ENCODE peak calls at places on chromosome 21, in four cellular contexts. V, E, G and N are unnamed samples.

GRCh38 chr21:45615145-45615711 is 28.3 kb upstream of the PCBP3 start:
- DNase-seq in V (no peak), E (peak), G (peak), N (no peak)

GRCh38 chr21:34771512-34772028 is 102.8 kb downstream of the CLIC6 start:
- DNase-seq in V (peak), E (peak), G (no peak), N (no peak)

GRCh38 chr21:42616366-42617340 is 36.8 kb upstream of the PDE9A start:
- DNase-seq in V (no peak), E (no peak), G (no peak), N (no peak)

GRCh38 chr21:18155508-18156193 is 89.0 kb upstream of the CHODL start:
- DNase-seq in V (no peak), E (no peak), G (no peak), N (peak)

GRCh38 chr21:17388226-17388625 is 124.6 kb upstream of the CXADR start:
- DNase-seq in V (no peak), E (no peak), G (no peak), N (no peak)

GRCh38 chr21:45950740-45951515 is 30.6 kb upstream of the COL6A1 start:
- DNase-seq in V (no peak), E (no peak), G (no peak), N (no peak)

GRCh38 chr21:34889537-34890257 is 159.4 kb downstream of the RUNX1 start:
- DNase-seq in V (peak), E (peak), G (no peak), N (no peak)

GRCh38 chr21:34270406-34270805 is 93.4 kb upstream of the KCNE2 start:
- DNase-seq in V (no peak), E (no peak), G (no peak), N (no peak)

GRCh38 chr21:35048183-35048601 is 910 bp downstream of the RUNX1 start:
- DNase-seq in V (no peak), E (no peak), G (no peak), N (no peak)

GRCh38 chr21:15199940-15200339 is 135.1 kb upstream of the NRIP1 start:
- DNase-seq in V (no peak), E (no peak), G (no peak), N (no peak)

GRCh38 chr21:46065215-46065992 is 32.5 kb upstream of the COL6A2 start:
- DNase-seq in V (no peak), E (no peak), G (no peak), N (no peak)

GRCh38 chr21:33013618-33014017 is 12.1 kb upstream of the OLIG2 start:
- DNase-seq in V (peak), E (no peak), G (no peak), N (no peak)

GRCh38 chr21:41778974-41779600 is 12.2 kb upstream of the RIPK4 start:
- DNase-seq in V (no peak), E (peak), G (no peak), N (no peak)

GRCh38 chr21:42862774-42863503 is 16.4 kb downstream of the WDR4 start:
- DNase-seq in V (no peak), E (no peak), G (no peak), N (peak)

GRCh38 chr21:31326478-31327247 is 17.4 kb downstream of the TIAM1 start:
- DNase-seq in V (no peak), E (no peak), G (peak), N (no peak)

GRCh38 chr21:41521489-41522027 is 13.6 kb upstream of the TMPRSS2 start:
- DNase-seq in V (no peak), E (no peak), G (no peak), N (no peak)

GRCh38 chr21:42493109-42494060 is 2.6 kb downstream of the RSPH1 start:
- DNase-seq in V (no peak), E (no peak), G (no peak), N (no peak)

GRCh38 chr21:15986277-15986676 is 256.5 kb downstream of the USP25 start:
- DNase-seq in V (no peak), E (no peak), G (no peak), N (no peak)

GRCh38 chr21:32087452-32087851 is 191.4 kb downstream of the MIS18A start:
- DNase-seq in V (no peak), E (no peak), G (no peak), N (no peak)

GRCh38 chr21:44083631-44084291 is 23.4 kb upstream of the PWP2 start:
- DNase-seq in V (no peak), E (no peak), G (no peak), N (no peak)
- TF ChIP-seq SUZ12 in V (no peak), E (no peak), G (no peak), N (no peak)

GRCh38 chr21:25092441-25093011 is 514.8 kb downstream of the MRPL39 start:
- DNase-seq in V (no peak), E (no peak), G (no peak), N (no peak)

GRCh38 chr21:25094695-25095094 is 512.6 kb downstream of the MRPL39 start:
- DNase-seq in V (no peak), E (no peak), G (no peak), N (no peak)

DNA sequence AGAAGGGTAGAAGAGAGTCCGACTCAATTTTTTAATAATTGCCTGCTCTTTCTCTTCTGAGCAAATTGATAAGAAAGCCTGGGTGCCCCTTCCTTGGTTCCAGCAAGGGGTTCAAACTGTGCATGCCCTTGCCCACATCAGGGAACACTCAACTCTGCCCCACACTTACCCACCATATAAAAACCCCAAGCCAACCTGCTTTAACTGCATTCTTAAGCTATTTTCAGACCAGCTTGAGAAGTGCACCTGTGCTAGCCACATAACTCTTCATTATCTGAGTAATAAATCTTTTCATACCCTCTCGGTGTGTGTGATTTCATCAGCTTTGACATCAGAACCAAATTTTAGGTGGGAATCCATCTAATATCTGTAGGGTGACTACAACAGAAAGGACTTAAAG is 509.6 kb downstream of the MRPL39 start:
- DNase-seq in V (no peak), E (no peak), G (no peak), N (no peak)
- H3K4me3 ChIP-seq in V (no peak), E (no peak), G (no peak), N (no peak)

GRCh38 chr21:29184047-29184446 is 53.6 kb downstream of the MAP3K7CL start:
- DNase-seq in V (no peak), E (peak), G (no peak), N (no peak)

GRCh38 chr21:29178936-29179335 is 48.5 kb downstream of the MAP3K7CL start:
- DNase-seq in V (no peak), E (no peak), G (no peak), N (no peak)

GRCh38 chr21:29182674-29183073 is 52.2 kb downstream of the MAP3K7CL start:
- DNase-seq in V (no peak), E (no peak), G (no peak), N (no peak)

GRCh38 chr21:29179503-29179902 is 49.1 kb downstream of the MAP3K7CL start:
- DNase-seq in V (no peak), E (no peak), G (no peak), N (no peak)

GRCh38 chr21:29181799-29182470 is 51.5 kb downstream of the MAP3K7CL start:
- DNase-seq in V (no peak), E (peak), G (no peak), N (no peak)
- H3K9ac ChIP-seq in V (no peak), E (no peak), G (no peak), N (no peak)

DNA sequence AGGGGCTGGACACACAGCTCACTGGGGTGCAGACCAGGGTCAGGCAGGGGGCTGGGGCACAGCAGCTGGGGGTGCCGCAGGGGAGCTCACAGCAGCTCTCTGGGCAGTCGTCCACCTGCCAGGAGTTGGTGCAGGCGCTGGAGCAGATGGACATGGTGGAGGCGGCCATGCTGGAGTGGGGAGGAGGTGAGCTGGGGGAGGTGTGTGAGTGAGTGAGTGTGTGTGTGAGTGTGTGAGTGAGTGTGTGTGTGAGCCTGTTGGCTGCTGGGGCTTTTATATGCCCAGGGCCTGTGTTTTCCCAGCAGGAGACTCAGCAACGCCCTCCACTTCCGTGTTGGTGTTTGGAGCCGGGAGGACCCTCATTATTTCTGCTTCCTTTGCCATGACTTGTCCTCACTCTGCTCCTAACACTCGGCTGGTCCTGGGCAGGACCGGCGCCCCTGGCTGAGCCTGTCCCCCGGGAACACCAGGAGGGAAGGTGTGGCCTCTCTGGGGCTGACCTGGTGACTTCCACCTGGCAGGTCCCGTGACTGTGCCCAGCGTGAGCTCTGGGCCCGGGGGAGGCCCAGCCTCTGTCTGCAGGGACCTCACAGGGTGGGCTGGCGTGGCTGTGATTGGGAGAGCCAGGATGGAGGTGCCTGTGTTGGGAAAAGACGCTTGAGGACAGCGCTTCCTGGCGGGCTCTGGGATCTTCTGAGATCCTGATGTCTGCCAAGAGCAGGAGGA is at the start of gene KRTAP10-2:
- DNase-seq in V (peak), E (no peak), G (no peak), N (no peak)
- TF ChIP-seq SUZ12 in V (no peak), E (no peak), G (no peak), N (no peak)

GRCh38 chr21:38504056-38504455 is 5.8 kb upstream of the ERG start:
- DNase-seq in V (no peak), E (no peak), G (no peak), N (no peak)

GRCh38 chr21:38507374-38507942 is 9.2 kb upstream of the ERG start:
- DNase-seq in V (no peak), E (no peak), G (no peak), N (no peak)

GRCh38 chr21:38503588-38503987 is 5.3 kb upstream of the ERG start:
- DNase-seq in V (no peak), E (no peak), G (no peak), N (no peak)

GRCh38 chr21:38506606-38507331 is 8.5 kb upstream of the ERG start:
- DNase-seq in V (no peak), E (no peak), G (no peak), N (no peak)

DNA sequence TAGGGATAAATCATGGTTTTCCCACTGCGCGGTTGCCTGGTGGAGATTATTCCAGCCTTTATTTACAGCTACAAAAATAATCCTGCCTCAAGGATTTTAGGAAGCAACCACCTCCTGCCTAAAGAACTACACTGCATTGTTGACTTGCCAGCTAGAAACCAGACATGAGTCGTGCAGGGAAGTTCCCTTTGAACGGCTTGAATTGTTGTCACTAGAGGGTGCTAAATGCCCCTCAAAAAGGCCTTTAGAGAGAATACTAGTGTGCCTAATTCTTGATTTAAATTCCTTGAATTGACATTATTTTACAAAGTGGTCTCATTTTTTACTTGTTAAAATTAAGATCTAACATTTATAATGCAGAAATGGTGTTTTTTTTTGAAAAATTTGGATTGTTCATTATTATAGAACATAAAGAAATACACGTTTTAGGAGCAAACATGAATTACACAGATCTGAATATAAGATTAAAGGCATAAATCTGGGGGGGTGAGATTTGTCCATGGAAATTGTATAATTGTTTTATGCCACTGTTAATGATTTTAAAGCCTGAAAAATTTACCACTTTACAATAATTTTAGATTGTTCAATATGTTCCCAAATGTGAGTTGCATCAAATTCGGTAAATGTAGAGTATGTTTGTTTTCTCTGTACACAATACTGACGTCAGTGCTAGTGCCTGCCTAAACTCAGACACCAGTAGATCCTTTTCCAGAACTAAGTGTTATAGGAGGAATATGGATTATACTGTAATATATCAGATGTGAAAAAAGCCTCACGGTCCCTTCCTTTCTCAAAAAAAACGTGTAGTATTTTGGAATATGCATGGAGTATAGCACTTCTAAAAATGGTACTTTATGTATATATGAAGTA is 7.6 kb upstream of the ERG start:
- DNase-seq in V (no peak), E (peak), G (no peak), N (peak)
- H3K4me3 ChIP-seq in V (no peak), E (no peak), G (no peak), N (no peak)

DNA sequence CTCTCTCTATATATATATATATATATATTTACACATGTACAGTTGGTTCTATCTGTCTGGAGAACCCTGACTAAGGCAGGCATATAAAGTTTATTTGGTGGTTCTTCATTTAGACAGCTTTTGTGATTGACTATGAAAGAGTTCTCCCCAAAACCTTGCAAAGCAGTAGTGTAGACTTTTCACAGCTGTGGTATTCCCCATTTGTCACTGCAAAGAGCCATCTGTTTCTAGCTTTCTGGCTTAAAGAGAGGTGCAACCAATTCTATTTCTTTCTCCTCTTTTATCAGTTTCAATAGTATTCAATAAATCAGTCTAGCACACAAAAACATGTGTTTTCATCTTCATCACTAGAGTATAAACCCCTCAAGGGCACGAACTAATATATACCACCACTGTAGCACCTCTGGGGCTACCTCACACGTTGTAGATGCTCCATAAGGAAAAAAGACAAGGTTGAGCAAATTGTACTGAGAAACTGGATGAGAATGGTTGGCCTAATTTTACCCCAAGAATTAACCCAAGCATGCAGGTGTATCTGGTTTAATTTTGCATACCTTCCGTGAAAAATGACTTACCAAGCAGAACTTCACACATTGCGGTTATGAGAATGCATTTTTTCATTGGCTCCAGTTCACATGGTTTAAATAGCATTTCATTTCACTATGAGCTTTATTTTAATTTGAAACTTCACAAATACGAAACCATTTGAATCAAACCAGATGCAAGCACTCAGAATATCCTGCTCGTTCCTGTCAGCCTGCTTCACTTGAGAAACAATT is 512.4 kb downstream of the LTN1 start:
- DNase-seq in V (no peak), E (no peak), G (no peak), N (no peak)
- H3K9ac ChIP-seq in V (no peak), E (no peak), G (no peak), N (no peak)